ENCODE peak calls at places on chromosomes 7 and 10, in eight cellular contexts. One of them, this sample, is unnamed.

GRCh38 chr7:120862987-120863386 is 5.0 kb upstream of the TSPAN12 start:
- DNase-seq in WTC11: no peak
- DNase-seq in Right ventricle myocardium superior: no peak
- DNase-seq in heart left ventricle: no peak
- DNase-seq in M059J: no peak
- DNase-seq in left cardiac atrium: no peak
- DNase-seq in activated T-cell treated with anti-CD3 and anti-CD28 coated beads, Interleukin-2, amount 50 U/mL, for 4 hours: no peak
- DNase-seq in activated effector memory CD4-positive, alpha-beta T cell treated with anti-CD3 and anti-CD28 coated beads, Interleukin-2, amount 50 U/mL, for 16 hours: no peak
- DNase-seq in this sample: no peak

GRCh38 chr7:23065974-23066373 is 39.6 kb upstream of the KLHL7 start:
- DNase-seq in WTC11: no peak
- DNase-seq in Right ventricle myocardium superior: no peak
- DNase-seq in heart left ventricle: no peak
- DNase-seq in M059J: peak; percentile 59
- DNase-seq in left cardiac atrium: no peak
- DNase-seq in activated T-cell treated with anti-CD3 and anti-CD28 coated beads, Interleukin-2, amount 50 U/mL, for 4 hours: no peak
- DNase-seq in activated effector memory CD4-positive, alpha-beta T cell treated with anti-CD3 and anti-CD28 coated beads, Interleukin-2, amount 50 U/mL, for 16 hours: no peak
- DNase-seq in this sample: no peak

GRCh38 chr7:41809487-41810257 is 106.8 kb upstream of the INHBA start:
- DNase-seq in WTC11: no peak
- DNase-seq in Right ventricle myocardium superior: no peak
- DNase-seq in heart left ventricle: no peak
- DNase-seq in M059J: peak; percentile 51
- DNase-seq in left cardiac atrium: no peak
- DNase-seq in activated T-cell treated with anti-CD3 and anti-CD28 coated beads, Interleukin-2, amount 50 U/mL, for 4 hours: no peak
- DNase-seq in activated effector memory CD4-positive, alpha-beta T cell treated with anti-CD3 and anti-CD28 coated beads, Interleukin-2, amount 50 U/mL, for 16 hours: no peak
- DNase-seq in this sample: no peak

GRCh38 chr7:157366722-157367121 is 29.9 kb downstream of the DNAJB6 start:
- DNase-seq in WTC11: no peak
- DNase-seq in Right ventricle myocardium superior: no peak
- DNase-seq in heart left ventricle: no peak
- DNase-seq in M059J: no peak
- DNase-seq in left cardiac atrium: no peak
- DNase-seq in activated T-cell treated with anti-CD3 and anti-CD28 coated beads, Interleukin-2, amount 50 U/mL, for 4 hours: no peak
- DNase-seq in activated effector memory CD4-positive, alpha-beta T cell treated with anti-CD3 and anti-CD28 coated beads, Interleukin-2, amount 50 U/mL, for 16 hours: no peak
- DNase-seq in this sample: no peak

GRCh38 chr7:104482362-104483042 is 154.1 kb downstream of the LHFPL3 start:
- DNase-seq in WTC11: no peak
- DNase-seq in Right ventricle myocardium superior: no peak
- DNase-seq in heart left ventricle: no peak
- DNase-seq in M059J: no peak
- DNase-seq in left cardiac atrium: no peak
- DNase-seq in activated T-cell treated with anti-CD3 and anti-CD28 coated beads, Interleukin-2, amount 50 U/mL, for 4 hours: no peak
- DNase-seq in activated effector memory CD4-positive, alpha-beta T cell treated with anti-CD3 and anti-CD28 coated beads, Interleukin-2, amount 50 U/mL, for 16 hours: no peak
- DNase-seq in this sample: no peak

GRCh38 chr10:102767428-102768160 is 23.8 kb downstream of the WBP1L start:
- DNase-seq in WTC11: no peak
- DNase-seq in Right ventricle myocardium superior: no peak
- DNase-seq in heart left ventricle: no peak
- DNase-seq in M059J: no peak
- DNase-seq in left cardiac atrium: no peak
- DNase-seq in activated T-cell treated with anti-CD3 and anti-CD28 coated beads, Interleukin-2, amount 50 U/mL, for 4 hours: no peak
- DNase-seq in activated effector memory CD4-positive, alpha-beta T cell treated with anti-CD3 and anti-CD28 coated beads, Interleukin-2, amount 50 U/mL, for 16 hours: no peak
- DNase-seq in this sample: no peak

GRCh38 chr7:30727061-30727945 is 24.6 kb upstream of the INMT start:
- DNase-seq in WTC11: no peak
- DNase-seq in Right ventricle myocardium superior: no peak
- DNase-seq in heart left ventricle: no peak
- DNase-seq in M059J: peak; percentile 29
- DNase-seq in left cardiac atrium: no peak
- DNase-seq in activated T-cell treated with anti-CD3 and anti-CD28 coated beads, Interleukin-2, amount 50 U/mL, for 4 hours: no peak
- DNase-seq in activated effector memory CD4-positive, alpha-beta T cell treated with anti-CD3 and anti-CD28 coated beads, Interleukin-2, amount 50 U/mL, for 16 hours: peak; percentile 78
- DNase-seq in this sample: no peak

GRCh38 chr7:157652954-157653826 is 316.4 kb downstream of the DNAJB6 start:
- DNase-seq in WTC11: no peak
- DNase-seq in Right ventricle myocardium superior: no peak
- DNase-seq in heart left ventricle: no peak
- DNase-seq in M059J: no peak
- DNase-seq in left cardiac atrium: no peak
- DNase-seq in activated T-cell treated with anti-CD3 and anti-CD28 coated beads, Interleukin-2, amount 50 U/mL, for 4 hours: no peak
- DNase-seq in activated effector memory CD4-positive, alpha-beta T cell treated with anti-CD3 and anti-CD28 coated beads, Interleukin-2, amount 50 U/mL, for 16 hours: no peak
- DNase-seq in this sample: no peak

GRCh38 chr10:30783939-30784500 is 154.5 kb upstream of the LYZL2 start:
- DNase-seq in WTC11: peak; percentile 92
- DNase-seq in Right ventricle myocardium superior: peak; percentile 92
- DNase-seq in heart left ventricle: peak; percentile 88
- DNase-seq in M059J: peak; percentile 79
- DNase-seq in left cardiac atrium: peak; percentile 89
- DNase-seq in activated T-cell treated with anti-CD3 and anti-CD28 coated beads, Interleukin-2, amount 50 U/mL, for 4 hours: peak; percentile 82
- DNase-seq in activated effector memory CD4-positive, alpha-beta T cell treated with anti-CD3 and anti-CD28 coated beads, Interleukin-2, amount 50 U/mL, for 16 hours: peak; percentile 93
- DNase-seq in this sample: peak; percentile 84

GRCh38 chr7:72492446-72492845 is 80.3 kb upstream of the CALN1 start:
- DNase-seq in WTC11: no peak
- DNase-seq in Right ventricle myocardium superior: peak; percentile 85
- DNase-seq in heart left ventricle: peak; percentile 74
- DNase-seq in M059J: no peak
- DNase-seq in left cardiac atrium: peak; percentile 53
- DNase-seq in activated T-cell treated with anti-CD3 and anti-CD28 coated beads, Interleukin-2, amount 50 U/mL, for 4 hours: no peak
- DNase-seq in activated effector memory CD4-positive, alpha-beta T cell treated with anti-CD3 and anti-CD28 coated beads, Interleukin-2, amount 50 U/mL, for 16 hours: no peak
- DNase-seq in this sample: no peak

GRCh38 chr7:52920977-52921376 is 114.5 kb upstream of the POM121L12 start:
- DNase-seq in WTC11: no peak
- DNase-seq in Right ventricle myocardium superior: no peak
- DNase-seq in heart left ventricle: no peak
- DNase-seq in M059J: no peak
- DNase-seq in left cardiac atrium: no peak
- DNase-seq in activated T-cell treated with anti-CD3 and anti-CD28 coated beads, Interleukin-2, amount 50 U/mL, for 4 hours: no peak
- DNase-seq in activated effector memory CD4-positive, alpha-beta T cell treated with anti-CD3 and anti-CD28 coated beads, Interleukin-2, amount 50 U/mL, for 16 hours: no peak
- DNase-seq in this sample: no peak

GRCh38 chr7:140062528-140063299 is at the start of gene PARP12:
- DNase-seq in WTC11: peak; percentile 78
- DNase-seq in Right ventricle myocardium superior: peak; percentile 96
- DNase-seq in heart left ventricle: peak; percentile 94
- DNase-seq in M059J: peak; percentile 88
- DNase-seq in left cardiac atrium: peak; percentile 94
- DNase-seq in activated T-cell treated with anti-CD3 and anti-CD28 coated beads, Interleukin-2, amount 50 U/mL, for 4 hours: peak; percentile 85
- DNase-seq in activated effector memory CD4-positive, alpha-beta T cell treated with anti-CD3 and anti-CD28 coated beads, Interleukin-2, amount 50 U/mL, for 16 hours: peak; percentile 96
- DNase-seq in this sample: no peak

GRCh38 chr7:36207451-36208291 is 54.6 kb downstream of the EEPD1 start:
- DNase-seq in WTC11: no peak
- DNase-seq in Right ventricle myocardium superior: peak; percentile 71
- DNase-seq in heart left ventricle: peak; percentile 42
- DNase-seq in M059J: peak; percentile 96
- DNase-seq in left cardiac atrium: peak; percentile 67
- DNase-seq in activated T-cell treated with anti-CD3 and anti-CD28 coated beads, Interleukin-2, amount 50 U/mL, for 4 hours: no peak
- DNase-seq in activated effector memory CD4-positive, alpha-beta T cell treated with anti-CD3 and anti-CD28 coated beads, Interleukin-2, amount 50 U/mL, for 16 hours: no peak
- DNase-seq in this sample: peak; percentile 57

GRCh38 chr7:44608916-44609648 is 2.7 kb downstream of the OGDH start:
- DNase-seq in WTC11: no peak
- DNase-seq in Right ventricle myocardium superior: no peak
- DNase-seq in heart left ventricle: no peak
- DNase-seq in M059J: peak; percentile 39
- DNase-seq in left cardiac atrium: no peak
- DNase-seq in activated T-cell treated with anti-CD3 and anti-CD28 coated beads, Interleukin-2, amount 50 U/mL, for 4 hours: no peak
- DNase-seq in activated effector memory CD4-positive, alpha-beta T cell treated with anti-CD3 and anti-CD28 coated beads, Interleukin-2, amount 50 U/mL, for 16 hours: no peak
- DNase-seq in this sample: no peak

GRCh38 chr10:122555431-122555830 is 5.1 kb upstream of the DMBT1 start:
- DNase-seq in WTC11: no peak
- DNase-seq in Right ventricle myocardium superior: no peak
- DNase-seq in heart left ventricle: no peak
- DNase-seq in M059J: no peak
- DNase-seq in left cardiac atrium: no peak
- DNase-seq in activated T-cell treated with anti-CD3 and anti-CD28 coated beads, Interleukin-2, amount 50 U/mL, for 4 hours: no peak
- DNase-seq in activated effector memory CD4-positive, alpha-beta T cell treated with anti-CD3 and anti-CD28 coated beads, Interleukin-2, amount 50 U/mL, for 16 hours: no peak
- DNase-seq in this sample: peak; percentile 7

GRCh38 chr7:134589491-134589941 is 40.6 kb downstream of the AKR1B15 start:
- DNase-seq in WTC11: no peak
- DNase-seq in Right ventricle myocardium superior: no peak
- DNase-seq in heart left ventricle: no peak
- DNase-seq in M059J: peak; percentile 99
- DNase-seq in left cardiac atrium: no peak
- DNase-seq in activated T-cell treated with anti-CD3 and anti-CD28 coated beads, Interleukin-2, amount 50 U/mL, for 4 hours: no peak
- DNase-seq in activated effector memory CD4-positive, alpha-beta T cell treated with anti-CD3 and anti-CD28 coated beads, Interleukin-2, amount 50 U/mL, for 16 hours: no peak
- DNase-seq in this sample: no peak

GRCh38 chr7:140196361-140197217 is 19.8 kb upstream of the KDM7A start:
- DNase-seq in WTC11: no peak
- DNase-seq in Right ventricle myocardium superior: peak; percentile 52
- DNase-seq in heart left ventricle: no peak
- DNase-seq in M059J: peak; percentile 63
- DNase-seq in left cardiac atrium: peak; percentile 50
- DNase-seq in activated T-cell treated with anti-CD3 and anti-CD28 coated beads, Interleukin-2, amount 50 U/mL, for 4 hours: no peak
- DNase-seq in activated effector memory CD4-positive, alpha-beta T cell treated with anti-CD3 and anti-CD28 coated beads, Interleukin-2, amount 50 U/mL, for 16 hours: no peak
- DNase-seq in this sample: no peak

GRCh38 chr10:117408436-117409384 is 33.5 kb upstream of the PDZD8 start:
- DNase-seq in WTC11: no peak
- DNase-seq in Right ventricle myocardium superior: no peak
- DNase-seq in heart left ventricle: no peak
- DNase-seq in M059J: no peak
- DNase-seq in left cardiac atrium: no peak
- DNase-seq in activated T-cell treated with anti-CD3 and anti-CD28 coated beads, Interleukin-2, amount 50 U/mL, for 4 hours: no peak
- DNase-seq in activated effector memory CD4-positive, alpha-beta T cell treated with anti-CD3 and anti-CD28 coated beads, Interleukin-2, amount 50 U/mL, for 16 hours: no peak
- DNase-seq in this sample: no peak

GRCh38 chr10:34016541-34016940 is 682.1 kb upstream of the NRP1 start:
- DNase-seq in WTC11: no peak
- DNase-seq in Right ventricle myocardium superior: no peak
- DNase-seq in heart left ventricle: no peak
- DNase-seq in M059J: no peak
- DNase-seq in left cardiac atrium: no peak
- DNase-seq in activated T-cell treated with anti-CD3 and anti-CD28 coated beads, Interleukin-2, amount 50 U/mL, for 4 hours: no peak
- DNase-seq in activated effector memory CD4-positive, alpha-beta T cell treated with anti-CD3 and anti-CD28 coated beads, Interleukin-2, amount 50 U/mL, for 16 hours: no peak
- DNase-seq in this sample: no peak

GRCh38 chr10:778626-779330 is 89.3 kb upstream of the DIP2C start:
- DNase-seq in WTC11: peak; percentile 10
- DNase-seq in Right ventricle myocardium superior: no peak
- DNase-seq in heart left ventricle: no peak
- DNase-seq in M059J: peak; percentile 41
- DNase-seq in left cardiac atrium: no peak
- DNase-seq in activated T-cell treated with anti-CD3 and anti-CD28 coated beads, Interleukin-2, amount 50 U/mL, for 4 hours: no peak
- DNase-seq in activated effector memory CD4-positive, alpha-beta T cell treated with anti-CD3 and anti-CD28 coated beads, Interleukin-2, amount 50 U/mL, for 16 hours: no peak
- DNase-seq in this sample: no peak

GRCh38 chr7:141634065-141634464 is 67.9 kb downstream of the DENND11 start:
- DNase-seq in WTC11: no peak
- DNase-seq in Right ventricle myocardium superior: no peak
- DNase-seq in heart left ventricle: no peak
- DNase-seq in M059J: no peak
- DNase-seq in left cardiac atrium: no peak
- DNase-seq in activated T-cell treated with anti-CD3 and anti-CD28 coated beads, Interleukin-2, amount 50 U/mL, for 4 hours: no peak
- DNase-seq in activated effector memory CD4-positive, alpha-beta T cell treated with anti-CD3 and anti-CD28 coated beads, Interleukin-2, amount 50 U/mL, for 16 hours: no peak
- DNase-seq in this sample: no peak

This sample was measured in hippocampal formation.